ENCODE peak calls at places on chromosomes 3 and 15, in five cellular contexts. One of them, this sample, is unnamed.

GRCh38 chr3:100761951-100762350 is 52.7 kb downstream of the TFG start:
- DNase-seq in stimulated activated CD4-positive, alpha-beta T cell treated with anti-CD3 and anti-CD28 coated beads, Interleukin-2, amount 100 ng/mL, for 48 hours: no peak
- DNase-seq in A172: no peak
- DNase-seq in glomerular endothelial cell: no peak
- DNase-seq in left lung: no peak
- DNase-seq in this sample: no peak

GRCh38 chr3:136624381-136624780 is 127.8 kb downstream of the STAG1 start:
- DNase-seq in stimulated activated CD4-positive, alpha-beta T cell treated with anti-CD3 and anti-CD28 coated beads, Interleukin-2, amount 100 ng/mL, for 48 hours: no peak
- DNase-seq in A172: no peak
- DNase-seq in glomerular endothelial cell: no peak
- DNase-seq in left lung: no peak
- DNase-seq in this sample: no peak

GRCh38 chr15:25733856-25734679 is 129.1 kb downstream of the ATP10A start:
- DNase-seq in stimulated activated CD4-positive, alpha-beta T cell treated with anti-CD3 and anti-CD28 coated beads, Interleukin-2, amount 100 ng/mL, for 48 hours: no peak
- DNase-seq in A172: no peak
- DNase-seq in glomerular endothelial cell: no peak
- DNase-seq in left lung: no peak
- DNase-seq in this sample: no peak

GRCh38 chr3:194255252-194256039 is 95.7 kb downstream of the CPN2 start:
- DNase-seq in stimulated activated CD4-positive, alpha-beta T cell treated with anti-CD3 and anti-CD28 coated beads, Interleukin-2, amount 100 ng/mL, for 48 hours: peak
- DNase-seq in A172: no peak
- DNase-seq in glomerular endothelial cell: peak
- DNase-seq in left lung: peak
- DNase-seq in this sample: peak

GRCh38 chr3:196504556-196504955 is 988 bp upstream of the RNF168 start:
- DNase-seq in stimulated activated CD4-positive, alpha-beta T cell treated with anti-CD3 and anti-CD28 coated beads, Interleukin-2, amount 100 ng/mL, for 48 hours: no peak
- DNase-seq in A172: no peak
- DNase-seq in glomerular endothelial cell: no peak
- DNase-seq in left lung: no peak
- DNase-seq in this sample: no peak

GRCh38 chr3:11996500-11996899 is 7.7 kb upstream of the SYN2 start:
- DNase-seq in stimulated activated CD4-positive, alpha-beta T cell treated with anti-CD3 and anti-CD28 coated beads, Interleukin-2, amount 100 ng/mL, for 48 hours: no peak
- DNase-seq in A172: no peak
- DNase-seq in glomerular endothelial cell: no peak
- DNase-seq in left lung: no peak
- DNase-seq in this sample: no peak

GRCh38 chr3:59545369-59545768 is 495.5 kb upstream of the CFAP20DC start:
- DNase-seq in stimulated activated CD4-positive, alpha-beta T cell treated with anti-CD3 and anti-CD28 coated beads, Interleukin-2, amount 100 ng/mL, for 48 hours: no peak
- DNase-seq in A172: peak
- DNase-seq in glomerular endothelial cell: no peak
- DNase-seq in left lung: no peak
- DNase-seq in this sample: no peak

GRCh38 chr3:158847466-158847849 is 45.6 kb downstream of the MFSD1 start:
- DNase-seq in stimulated activated CD4-positive, alpha-beta T cell treated with anti-CD3 and anti-CD28 coated beads, Interleukin-2, amount 100 ng/mL, for 48 hours: no peak
- DNase-seq in A172: peak
- DNase-seq in glomerular endothelial cell: no peak
- DNase-seq in left lung: no peak
- DNase-seq in this sample: no peak

GRCh38 chr15:77508541-77509505 is 88.1 kb downstream of the HMG20A start:
- DNase-seq in stimulated activated CD4-positive, alpha-beta T cell treated with anti-CD3 and anti-CD28 coated beads, Interleukin-2, amount 100 ng/mL, for 48 hours: no peak
- DNase-seq in A172: no peak
- DNase-seq in glomerular endothelial cell: no peak
- DNase-seq in left lung: no peak
- DNase-seq in this sample: peak

This sample was measured in activated effector memory CD4-positive, alpha-beta T cell treated with anti-CD3 and anti-CD28 coated beads, Interleukin-2, amount 50 U/mL, for 16 hours.